ENCODE peak calls at places on chromosomes 12 and 14, in six cellular contexts. E is omental fat pad, B is HFFc6, G is astrocyte of the cerebellum, I is GM12865, Z is astrocyte of the spinal cord. D is an unnamed sample.

GRCh38 chr12:67434653-67435375 is 165.7 kb downstream of the CAND1 start:
- DNase-seq in Z (peak), G (peak), E (no peak), I (no peak), B (peak), D (no peak)

GRCh38 chr12:45050751-45051489 is at the start of gene DBX2:
- DNase-seq in E (no peak), B (no peak), I (no peak), G (no peak), Z (peak), D (no peak)

GRCh38 chr12:56487448-56488040 is 417 bp downstream of the GLS2 start:
- DNase-seq in B (no peak), E (no peak), G (no peak), I (peak), Z (no peak), D (no peak)

GRCh38 chr12:58887071-58887470 is 33.2 kb downstream of the LRIG3 start:
- DNase-seq in B (no peak), G (no peak), E (no peak), I (no peak), Z (no peak), D (no peak)

GRCh38 chr12:78703820-78704525 is 160.6 kb upstream of the SYT1 start:
- DNase-seq in I (no peak), B (peak), G (peak), Z (peak), E (no peak), D (no peak)

GRCh38 chr12:125983784-125984510 is 918.7 kb downstream of the AACS start:
- DNase-seq in E (no peak), B (no peak), G (peak), Z (peak), I (no peak), D (no peak)

GRCh38 chr12:99035776-99036175 is 390.7 kb downstream of the APAF1 start:
- DNase-seq in Z (no peak), G (no peak), B (no peak), E (no peak), I (peak), D (no peak)

GRCh38 chr12:63955831-63956685 is 111.6 kb downstream of the SRGAP1 start:
- DNase-seq in B (no peak), E (no peak), G (no peak), Z (no peak), I (peak), D (no peak)

GRCh38 chr14:65255583-65256443 is 153.5 kb upstream of the MAX start:
- DNase-seq in I (peak), G (no peak), B (no peak), Z (no peak), E (no peak), D (peak)

GRCh38 chr12:30989754-30990153 is 63.2 kb downstream of the TSPAN11 start:
- DNase-seq in B (peak), Z (no peak), E (no peak), G (no peak), I (peak), D (no peak)

GRCh38 chr12:114976959-114977358 is 293.0 kb upstream of the TBX3 start:
- DNase-seq in B (peak), I (no peak), Z (peak), G (no peak), E (no peak), D (no peak)

GRCh38 chr14:56295743-56296142 is 177.5 kb downstream of the PELI2 start:
- DNase-seq in E (no peak), I (no peak), G (no peak), B (no peak), Z (no peak), D (no peak)

GRCh38 chr14:56290195-56290594 is 172.0 kb downstream of the PELI2 start:
- DNase-seq in Z (no peak), I (no peak), E (no peak), B (no peak), G (no peak), D (no peak)

GRCh38 chr14:56293506-56293905 is 175.3 kb downstream of the PELI2 start:
- DNase-seq in E (no peak), I (no peak), Z (no peak), B (no peak), G (no peak), D (no peak)

GRCh38 chr14:56297449-56297848 is 179.2 kb downstream of the PELI2 start:
- DNase-seq in B (no peak), E (no peak), Z (no peak), G (no peak), I (no peak), D (no peak)

DNA sequence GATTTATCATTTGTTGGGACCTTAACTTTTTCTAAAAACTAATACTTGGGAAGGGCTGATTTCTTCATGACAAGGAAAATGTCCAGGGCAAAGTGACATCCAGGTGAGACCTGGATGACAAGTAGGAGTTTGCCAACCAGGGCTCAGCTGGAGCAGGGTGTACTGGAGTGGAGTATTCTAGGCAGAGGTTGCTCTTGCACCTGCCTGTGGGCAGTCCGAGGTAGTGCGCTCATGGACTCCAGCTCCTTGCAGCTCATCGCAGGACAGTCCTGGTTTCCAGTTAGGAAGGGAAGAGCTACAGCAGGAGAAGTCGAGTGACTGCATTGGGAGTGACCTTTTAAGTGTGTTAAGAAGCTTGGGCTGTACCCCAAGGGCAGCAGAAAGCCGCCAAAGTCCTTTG is 175.9 kb downstream of the PELI2 start:
- DNase-seq in I (peak), B (no peak), G (no peak), Z (no peak), E (no peak), D (no peak)
- TF ChIP-seq CTCF in I (no peak), B (peak), G (no peak), Z (no peak), E (no peak), D (no peak)

DNA sequence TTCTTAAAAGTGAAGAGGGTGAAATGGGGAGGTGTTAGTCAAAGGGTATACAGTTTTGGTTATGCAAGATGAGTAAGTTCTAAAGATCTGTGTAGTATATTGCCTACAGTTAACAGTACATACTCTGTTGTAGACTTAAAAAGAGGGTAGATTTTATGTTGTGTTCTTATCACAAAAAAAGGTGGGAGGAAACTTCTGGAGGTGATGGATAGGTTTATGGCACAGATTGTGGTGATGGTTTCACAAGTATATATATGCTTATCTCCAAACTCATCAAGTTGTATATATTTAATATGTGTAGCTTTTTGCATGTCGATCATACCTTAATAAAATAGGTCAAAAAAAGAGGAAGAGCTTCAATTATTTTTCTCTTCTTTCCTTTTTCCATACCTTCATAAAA is 64.0 kb downstream of the PDE3A start:
- DNase-seq in I (no peak), B (no peak), G (no peak), E (no peak), Z (no peak), D (no peak)
- TF ChIP-seq CTCF in I (no peak), B (no peak), G (no peak), E (no peak), Z (no peak), D (no peak)

GRCh38 chr14:59022144-59022543 is 166.3 kb upstream of the DAAM1 start:
- DNase-seq in B (no peak), I (peak), Z (no peak), E (no peak), G (no peak), D (no peak)
- TF ChIP-seq CTCF in B (peak), I (peak), Z (no peak), E (no peak), G (no peak), D (no peak)

GRCh38 chr12:6470375-6471163 is at the start of gene VAMP1:
- DNase-seq in G (peak), Z (peak), E (peak), I (peak), B (peak), D (peak)
- TF ChIP-seq CTCF in G (no peak), Z (no peak), E (no peak), I (no peak), B (peak), D (no peak)

GRCh38 chr14:46048127-46048526 is 603.5 kb downstream of the RPL10L start:
- DNase-seq in B (peak), I (peak), E (no peak), G (peak), Z (peak), D (peak)
- TF ChIP-seq CTCF in B (no peak), I (peak), E (no peak), G (no peak), Z (peak), D (no peak)

GRCh38 chr12:96132819-96133218 is 61.4 kb upstream of the ELK3 start:
- DNase-seq in G (no peak), Z (no peak), E (no peak), B (no peak), I (peak), D (no peak)
- TF ChIP-seq CTCF in G (no peak), Z (peak), E (no peak), B (peak), I (no peak), D (no peak)